ENCODE peak calls at places on chromosomes 4 and X, in eight cellular contexts. One of them, this sample, is unnamed.

GRCh38 chr4:48141048-48141447 is 7.0 kb upstream of the TXK start:
- DNase-seq in transverse colon: no peak
- DNase-seq in naive thymus-derived CD4-positive, alpha-beta T cell: peak; percentile 72
- DNase-seq in tibial nerve: no peak
- DNase-seq in suprapubic skin: no peak
- DNase-seq in SK-N-SH: peak; percentile 48
- DNase-seq in pancreas: no peak
- DNase-seq in MM.1S: peak; percentile 63
- DNase-seq in this sample: peak; percentile 52

GRCh38 chrX:31551913-31552312 is 480.1 kb upstream of the FTHL17 start:
- DNase-seq in transverse colon: no peak
- DNase-seq in naive thymus-derived CD4-positive, alpha-beta T cell: no peak
- DNase-seq in tibial nerve: no peak
- DNase-seq in suprapubic skin: no peak
- DNase-seq in SK-N-SH: no peak
- DNase-seq in pancreas: no peak
- DNase-seq in MM.1S: no peak
- DNase-seq in this sample: no peak

GRCh38 chrX:77875372-77875771 is 19.9 kb downstream of the MAGT1 start:
- DNase-seq in transverse colon: no peak
- DNase-seq in naive thymus-derived CD4-positive, alpha-beta T cell: no peak
- DNase-seq in tibial nerve: no peak
- DNase-seq in suprapubic skin: no peak
- DNase-seq in SK-N-SH: no peak
- DNase-seq in pancreas: no peak
- DNase-seq in MM.1S: no peak
- DNase-seq in this sample: no peak

GRCh38 chr4:88661724-88662123 is 35.9 kb downstream of the NAP1L5 start:
- DNase-seq in transverse colon: no peak
- DNase-seq in naive thymus-derived CD4-positive, alpha-beta T cell: no peak
- DNase-seq in tibial nerve: no peak
- DNase-seq in suprapubic skin: no peak
- DNase-seq in SK-N-SH: no peak
- DNase-seq in pancreas: no peak
- DNase-seq in MM.1S: no peak
- DNase-seq in this sample: no peak

GRCh38 chrX:150582338-150582948 is 14.0 kb downstream of the MTM1 start:
- DNase-seq in transverse colon: no peak
- DNase-seq in naive thymus-derived CD4-positive, alpha-beta T cell: no peak
- DNase-seq in tibial nerve: no peak
- DNase-seq in suprapubic skin: no peak
- DNase-seq in SK-N-SH: no peak
- DNase-seq in pancreas: no peak
- DNase-seq in MM.1S: no peak
- DNase-seq in this sample: no peak

GRCh38 chrX:11566814-11567213 is 98.9 kb downstream of the ARHGAP6 start:
- DNase-seq in transverse colon: no peak
- DNase-seq in naive thymus-derived CD4-positive, alpha-beta T cell: no peak
- DNase-seq in tibial nerve: no peak
- DNase-seq in suprapubic skin: no peak
- DNase-seq in SK-N-SH: no peak
- DNase-seq in pancreas: no peak
- DNase-seq in MM.1S: no peak
- DNase-seq in this sample: no peak

GRCh38 chr4:150278206-150278605 is 200.0 kb downstream of the DCLK2 start:
- DNase-seq in transverse colon: no peak
- DNase-seq in naive thymus-derived CD4-positive, alpha-beta T cell: no peak
- DNase-seq in tibial nerve: no peak
- DNase-seq in suprapubic skin: no peak
- DNase-seq in SK-N-SH: no peak
- DNase-seq in pancreas: no peak
- DNase-seq in MM.1S: no peak
- DNase-seq in this sample: no peak

GRCh38 chrX:134074151-134074550 is 88.8 kb upstream of the GPC3 start:
- DNase-seq in transverse colon: no peak
- DNase-seq in naive thymus-derived CD4-positive, alpha-beta T cell: no peak
- DNase-seq in tibial nerve: no peak
- DNase-seq in suprapubic skin: no peak
- DNase-seq in SK-N-SH: no peak
- DNase-seq in pancreas: no peak
- DNase-seq in MM.1S: no peak
- DNase-seq in this sample: no peak

GRCh38 chrX:21993265-21993664 is 38.9 kb upstream of the PHEX start:
- DNase-seq in transverse colon: peak; percentile 12
- DNase-seq in naive thymus-derived CD4-positive, alpha-beta T cell: no peak
- DNase-seq in tibial nerve: no peak
- DNase-seq in suprapubic skin: no peak
- DNase-seq in SK-N-SH: no peak
- DNase-seq in pancreas: no peak
- DNase-seq in MM.1S: no peak
- DNase-seq in this sample: no peak

GRCh38 chr4:25457053-25457715 is 80.1 kb downstream of the ANAPC4 start:
- DNase-seq in transverse colon: no peak
- DNase-seq in naive thymus-derived CD4-positive, alpha-beta T cell: no peak
- DNase-seq in tibial nerve: no peak
- DNase-seq in suprapubic skin: no peak
- DNase-seq in SK-N-SH: no peak
- DNase-seq in pancreas: no peak
- DNase-seq in MM.1S: no peak
- DNase-seq in this sample: no peak

GRCh38 chrX:154727418-154728323 is 23.2 kb downstream of the GAB3 start:
- DNase-seq in transverse colon: peak; percentile 47
- DNase-seq in naive thymus-derived CD4-positive, alpha-beta T cell: no peak
- DNase-seq in tibial nerve: peak; percentile 33
- DNase-seq in suprapubic skin: no peak
- DNase-seq in SK-N-SH: no peak
- DNase-seq in pancreas: no peak
- DNase-seq in MM.1S: no peak
- DNase-seq in this sample: no peak

GRCh38 chrX:50281253-50281652 is 76.7 kb downstream of the CCNB3 start:
- DNase-seq in transverse colon: no peak
- DNase-seq in naive thymus-derived CD4-positive, alpha-beta T cell: no peak
- DNase-seq in tibial nerve: no peak
- DNase-seq in suprapubic skin: no peak
- DNase-seq in SK-N-SH: no peak
- DNase-seq in pancreas: no peak
- DNase-seq in MM.1S: no peak
- DNase-seq in this sample: no peak

GRCh38 chr4:10457255-10457801 is at the start of gene ZNF518B:
- DNase-seq in transverse colon: peak; percentile 69
- DNase-seq in naive thymus-derived CD4-positive, alpha-beta T cell: peak; percentile 85
- DNase-seq in tibial nerve: peak; percentile 17
- DNase-seq in suprapubic skin: peak; percentile 80
- DNase-seq in SK-N-SH: peak; percentile 93
- DNase-seq in pancreas: peak; percentile 29
- DNase-seq in MM.1S: peak; percentile 80
- DNase-seq in this sample: peak; percentile 83

GRCh38 chr4:114386637-114387233 is 211.9 kb upstream of the UGT8 start:
- DNase-seq in transverse colon: no peak
- DNase-seq in naive thymus-derived CD4-positive, alpha-beta T cell: peak; percentile 10
- DNase-seq in tibial nerve: no peak
- DNase-seq in suprapubic skin: no peak
- DNase-seq in SK-N-SH: peak; percentile 24
- DNase-seq in pancreas: no peak
- DNase-seq in MM.1S: peak; percentile 26
- DNase-seq in this sample: peak; percentile 5

GRCh38 chrX:50495616-50496015 is 25.0 kb upstream of the DGKK start:
- DNase-seq in transverse colon: no peak
- DNase-seq in naive thymus-derived CD4-positive, alpha-beta T cell: no peak
- DNase-seq in tibial nerve: no peak
- DNase-seq in suprapubic skin: no peak
- DNase-seq in SK-N-SH: no peak
- DNase-seq in pancreas: no peak
- DNase-seq in MM.1S: no peak
- DNase-seq in this sample: no peak

GRCh38 chr4:4762909-4763814 is 96.3 kb upstream of the MSX1 start:
- DNase-seq in transverse colon: no peak
- DNase-seq in naive thymus-derived CD4-positive, alpha-beta T cell: no peak
- DNase-seq in tibial nerve: no peak
- DNase-seq in suprapubic skin: no peak
- DNase-seq in SK-N-SH: peak; percentile 84
- DNase-seq in pancreas: no peak
- DNase-seq in MM.1S: peak; percentile 11
- DNase-seq in this sample: no peak

GRCh38 chr4:187141101-187141500 is 417.4 kb upstream of the FAT1 start:
- DNase-seq in transverse colon: no peak
- DNase-seq in naive thymus-derived CD4-positive, alpha-beta T cell: no peak
- DNase-seq in tibial nerve: no peak
- DNase-seq in suprapubic skin: no peak
- DNase-seq in SK-N-SH: no peak
- DNase-seq in pancreas: no peak
- DNase-seq in MM.1S: no peak
- DNase-seq in this sample: no peak

GRCh38 chr4:41433361-41433760 is 104.6 kb upstream of the LIMCH1 start:
- DNase-seq in transverse colon: no peak
- DNase-seq in naive thymus-derived CD4-positive, alpha-beta T cell: no peak
- DNase-seq in tibial nerve: no peak
- DNase-seq in suprapubic skin: no peak
- DNase-seq in SK-N-SH: no peak
- DNase-seq in pancreas: no peak
- DNase-seq in MM.1S: no peak
- DNase-seq in this sample: no peak
- H3K4me1 ChIP-seq in transverse colon: no peaks in the 10 kb centered on the region
- H3K4me1 ChIP-seq in naive thymus-derived CD4-positive, alpha-beta T cell: no peaks in the 10 kb centered on the region
- H3K4me1 ChIP-seq in tibial nerve: no peaks in the 10 kb centered on the region
- H3K4me1 ChIP-seq in suprapubic skin: peaks cover 19% of the 10 kb centered on the region
- H3K4me1 ChIP-seq in SK-N-SH: peaks cover 22% of the 10 kb centered on the region
- H3K4me1 ChIP-seq in pancreas: peaks cover 5% of the 10 kb centered on the region
- H3K4me1 ChIP-seq in MM.1S: peaks cover 3% of the 10 kb centered on the region
- H3K4me1 ChIP-seq in this sample: no peaks in the 10 kb centered on the region

DNA sequence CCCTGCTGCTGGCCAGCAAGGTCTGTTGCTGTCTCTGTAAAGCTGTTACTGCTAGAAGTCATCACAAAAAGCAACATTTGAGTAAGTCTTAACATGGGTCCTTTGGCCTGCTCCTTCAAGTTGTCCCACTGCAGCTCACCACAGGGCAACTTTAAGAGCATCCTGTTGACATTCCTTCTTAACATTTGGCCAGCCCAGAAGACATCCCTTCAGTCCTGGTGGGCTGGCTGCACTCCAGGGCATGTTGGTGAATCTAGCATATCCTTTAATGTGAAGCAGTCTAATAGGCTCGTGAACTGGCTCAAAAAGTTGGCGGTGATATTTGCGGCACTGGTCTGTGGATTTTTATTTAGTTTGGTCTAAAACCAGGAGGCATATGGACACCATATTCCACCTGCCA is 92.2 kb upstream of the MAML3 start:
- DNase-seq in transverse colon: no peak
- DNase-seq in naive thymus-derived CD4-positive, alpha-beta T cell: no peak
- DNase-seq in tibial nerve: no peak
- DNase-seq in suprapubic skin: no peak
- DNase-seq in SK-N-SH: no peak
- DNase-seq in pancreas: no peak
- DNase-seq in MM.1S: no peak
- DNase-seq in this sample: no peak
- H3K4me1 ChIP-seq in transverse colon: peaks cover 26% of the 10 kb centered on the region
- H3K4me1 ChIP-seq in naive thymus-derived CD4-positive, alpha-beta T cell: peaks cover 17% of the 10 kb centered on the region
- H3K4me1 ChIP-seq in tibial nerve: peaks cover 14% of the 10 kb centered on the region
- H3K4me1 ChIP-seq in suprapubic skin: peaks cover 26% of the 10 kb centered on the region
- H3K4me1 ChIP-seq in SK-N-SH: peaks cover 50% of the 10 kb centered on the region
- H3K4me1 ChIP-seq in pancreas: peaks cover 6% of the 10 kb centered on the region
- H3K4me1 ChIP-seq in MM.1S: peaks cover 3% of the 10 kb centered on the region
- H3K4me1 ChIP-seq in this sample: peaks cover 15% of the 10 kb centered on the region

DNA sequence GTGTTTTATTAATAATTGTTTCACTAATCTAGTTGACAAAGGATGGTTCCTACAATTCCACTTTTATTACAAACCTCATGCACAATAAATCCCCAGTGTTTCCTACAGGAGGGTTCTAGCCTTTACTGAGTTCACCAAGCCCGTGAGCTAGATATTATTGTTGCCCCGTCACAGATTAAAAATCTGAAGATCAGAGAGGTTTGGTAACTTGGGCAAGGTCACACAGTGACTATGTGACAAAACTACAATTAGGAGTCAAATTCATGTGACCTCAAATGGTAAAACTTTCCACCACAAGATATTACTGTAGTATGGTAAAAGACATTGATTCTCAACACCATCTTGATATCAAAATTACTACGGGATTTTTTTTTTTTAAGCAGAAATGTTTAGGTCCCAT is 124.6 kb downstream of the BTC start:
- DNase-seq in transverse colon: no peak
- DNase-seq in naive thymus-derived CD4-positive, alpha-beta T cell: no peak
- DNase-seq in tibial nerve: no peak
- DNase-seq in suprapubic skin: no peak
- DNase-seq in SK-N-SH: no peak
- DNase-seq in pancreas: no peak
- DNase-seq in MM.1S: no peak
- DNase-seq in this sample: no peak
- H3K4me1 ChIP-seq in transverse colon: no peaks in the 10 kb centered on the region
- H3K4me1 ChIP-seq in naive thymus-derived CD4-positive, alpha-beta T cell: no peaks in the 10 kb centered on the region
- H3K4me1 ChIP-seq in tibial nerve: no peaks in the 10 kb centered on the region
- H3K4me1 ChIP-seq in suprapubic skin: no peaks in the 10 kb centered on the region
- H3K4me1 ChIP-seq in SK-N-SH: no peaks in the 10 kb centered on the region
- H3K4me1 ChIP-seq in pancreas: no peaks in the 10 kb centered on the region
- H3K4me1 ChIP-seq in MM.1S: peaks cover 2% of the 10 kb centered on the region
- H3K4me1 ChIP-seq in this sample: no peaks in the 10 kb centered on the region

GRCh38 chr4:156889616-156890594 is 81.7 kb downstream of the PDGFC start:
- DNase-seq in transverse colon: no peak
- DNase-seq in naive thymus-derived CD4-positive, alpha-beta T cell: no peak
- DNase-seq in tibial nerve: peak; percentile 14
- DNase-seq in suprapubic skin: no peak
- DNase-seq in SK-N-SH: no peak
- DNase-seq in pancreas: no peak
- DNase-seq in MM.1S: no peak
- DNase-seq in this sample: no peak

GRCh38 chr4:156898373-156899117 is 73.1 kb downstream of the PDGFC start:
- DNase-seq in transverse colon: no peak
- DNase-seq in naive thymus-derived CD4-positive, alpha-beta T cell: no peak
- DNase-seq in tibial nerve: no peak
- DNase-seq in suprapubic skin: no peak
- DNase-seq in SK-N-SH: no peak
- DNase-seq in pancreas: no peak
- DNase-seq in MM.1S: no peak
- DNase-seq in this sample: no peak

GRCh38 chr4:156896536-156896935 is 75.1 kb downstream of the PDGFC start:
- DNase-seq in transverse colon: no peak
- DNase-seq in naive thymus-derived CD4-positive, alpha-beta T cell: no peak
- DNase-seq in tibial nerve: no peak
- DNase-seq in suprapubic skin: no peak
- DNase-seq in SK-N-SH: no peak
- DNase-seq in pancreas: no peak
- DNase-seq in MM.1S: no peak
- DNase-seq in this sample: no peak

GRCh38 chr4:156892695-156893211 is 78.8 kb downstream of the PDGFC start:
- DNase-seq in transverse colon: no peak
- DNase-seq in naive thymus-derived CD4-positive, alpha-beta T cell: no peak
- DNase-seq in tibial nerve: no peak
- DNase-seq in suprapubic skin: no peak
- DNase-seq in SK-N-SH: no peak
- DNase-seq in pancreas: no peak
- DNase-seq in MM.1S: no peak
- DNase-seq in this sample: no peak

DNA sequence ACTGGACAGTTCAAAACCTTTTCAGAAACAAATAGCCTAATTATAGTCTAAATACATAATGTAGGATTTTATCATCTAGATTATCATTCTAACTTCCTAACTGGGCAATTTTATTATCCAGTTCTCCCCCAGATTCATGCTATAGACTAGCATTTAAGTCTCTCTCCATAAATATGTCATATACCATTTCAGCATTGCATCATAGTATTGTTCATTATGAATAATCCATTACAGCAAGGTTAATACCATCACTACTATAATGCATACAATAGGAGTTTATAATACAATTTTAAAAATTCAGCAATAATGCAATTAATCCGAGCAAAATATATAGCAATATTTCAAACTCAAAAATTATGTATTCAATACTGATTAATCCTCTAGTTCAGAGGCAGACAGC is 77.4 kb downstream of the PDGFC start:
- DNase-seq in transverse colon: no peak
- DNase-seq in naive thymus-derived CD4-positive, alpha-beta T cell: no peak
- DNase-seq in tibial nerve: no peak
- DNase-seq in suprapubic skin: no peak
- DNase-seq in SK-N-SH: no peak
- DNase-seq in pancreas: no peak
- DNase-seq in MM.1S: no peak
- DNase-seq in this sample: no peak
- H3K4me1 ChIP-seq in transverse colon: no peaks in the 10 kb centered on the region
- H3K4me1 ChIP-seq in naive thymus-derived CD4-positive, alpha-beta T cell: no peaks in the 10 kb centered on the region
- H3K4me1 ChIP-seq in tibial nerve: no peaks in the 10 kb centered on the region
- H3K4me1 ChIP-seq in suprapubic skin: peaks cover 11% of the 10 kb centered on the region
- H3K4me1 ChIP-seq in SK-N-SH: no peaks in the 10 kb centered on the region
- H3K4me1 ChIP-seq in pancreas: no peaks in the 10 kb centered on the region
- H3K4me1 ChIP-seq in MM.1S: no peaks in the 10 kb centered on the region
- H3K4me1 ChIP-seq in this sample: no peaks in the 10 kb centered on the region